ENCODE peak calls at places on chromosomes 7 and 10, in seven cellular contexts. D, F, A, Q, E, P and U are unnamed samples.

GRCh38 chr10:1935912-1936311 is 198.6 kb upstream of the ADARB2 start:
- DNase-seq in F (no peak), E (no peak), Q (no peak), A (no peak), P (no peak), D (no peak), U (no peak)

GRCh38 chr10:49288341-49289065 is 10.5 kb upstream of the C10orf71 start:
- DNase-seq in E (no peak), P (no peak), F (no peak), Q (no peak), A (no peak), D (no peak), U (no peak)

GRCh38 chr10:100014129-100014762 is 4.5 kb upstream of the DNMBP start:
- DNase-seq in A (no peak), F (no peak), Q (no peak), D (no peak), E (no peak), P (no peak), U (no peak)

GRCh38 chr10:79407811-79408795 is 37.3 kb downstream of the ZCCHC24 start:
- DNase-seq in F (peak), E (peak), A (peak), P (no peak), D (no peak), Q (no peak), U (no peak)

GRCh38 chr7:107966701-107967100 is 36.3 kb downstream of the LAMB1 start:
- DNase-seq in D (peak), P (peak), Q (no peak), E (peak), A (no peak), F (no peak), U (peak)

GRCh38 chr10:32253300-32253699 is 93.7 kb downstream of the EPC1 start:
- DNase-seq in E (peak), Q (no peak), F (no peak), D (peak), A (no peak), P (peak), U (no peak)

GRCh38 chr7:132117181-132117580 is 459.1 kb downstream of the PLXNA4 start:
- DNase-seq in E (peak), A (no peak), F (no peak), P (peak), Q (no peak), D (peak), U (no peak)

GRCh38 chr7:101935521-101936141 is 118.2 kb downstream of the CUX1 start:
- DNase-seq in P (no peak), A (peak), Q (peak), F (no peak), D (no peak), E (no peak), U (no peak)

GRCh38 chr7:39733881-39734571 is 110.7 kb downstream of the RALA start:
- DNase-seq in D (peak), E (peak), Q (no peak), A (no peak), F (peak), P (peak), U (peak)

GRCh38 chr10:132856869-132857524 is 71.0 kb upstream of the NKX6-2 start:
- DNase-seq in D (no peak), F (no peak), P (no peak), Q (peak), E (no peak), A (no peak), U (no peak)

GRCh38 chr7:28582226-28582625 is 169.9 kb downstream of the CREB5 start:
- DNase-seq in Q (no peak), E (no peak), F (no peak), P (no peak), A (no peak), D (no peak), U (no peak)

GRCh38 chr7:135321556-135321955 is 87.9 kb downstream of the STRA8 start:
- DNase-seq in E (peak), F (no peak), Q (no peak), P (no peak), D (peak), A (peak), U (peak)

GRCh38 chr7:91194841-91195240 is 69.4 kb upstream of the FZD1 start:
- DNase-seq in A (no peak), Q (no peak), D (no peak), F (no peak), E (no peak), P (no peak), U (peak)

GRCh38 chr7:140924019-140924820 is 509 bp downstream of the BRAF start:
- DNase-seq in A (peak), D (peak), P (peak), E (peak), Q (peak), F (peak), U (no peak)

GRCh38 chr7:23062452-23062851 is 43.1 kb upstream of the KLHL7 start:
- DNase-seq in A (no peak), D (peak), P (peak), F (peak), E (peak), Q (no peak), U (peak)

GRCh38 chr10:71074176-71074755 is 138.1 kb upstream of the UNC5B start:
- DNase-seq in Q (peak), E (no peak), F (no peak), P (peak), D (peak), A (no peak), U (no peak)

GRCh38 chr10:93030409-93030808 is 30.2 kb upstream of the CYP26C1 start:
- DNase-seq in A (no peak), D (peak), P (peak), Q (no peak), E (peak), F (peak), U (peak)

GRCh38 chr7:128304212-128304611 is 39.5 kb downstream of the RBM28 start:
- DNase-seq in P (peak), F (no peak), D (peak), E (no peak), A (no peak), Q (no peak), U (no peak)

GRCh38 chr7:46317256-46317655 is 396.2 kb upstream of the IGFBP3 start:
- DNase-seq in P (no peak), F (no peak), A (no peak), Q (no peak), D (no peak), E (peak), U (no peak)
- H3K4me3 ChIP-seq in P (no peak), F (no peak), A (no peak), Q (no peak), D (no peak), E (no peak), U (no peak)

GRCh38 chr7:155297517-155298287 is at the start of gene INSIG1:
- DNase-seq in E (peak), D (peak), Q (peak), F (peak), P (peak), A (peak), U (peak)

GRCh38 chr7:155298834-155299538 is 1.3 kb downstream of the INSIG1 start:
- DNase-seq in D (peak), A (peak), E (peak), Q (peak), F (peak), P (peak), U (peak)

GRCh38 chr7:155300641-155301452 is 3.2 kb downstream of the INSIG1 start:
- DNase-seq in F (no peak), P (no peak), E (no peak), A (no peak), Q (no peak), D (no peak), U (no peak)

GRCh38 chr7:155298288-155298833 is 683 bp downstream of the INSIG1 start:
- DNase-seq in F (no peak), E (no peak), D (no peak), P (no peak), A (no peak), Q (no peak), U (no peak)

DNA sequence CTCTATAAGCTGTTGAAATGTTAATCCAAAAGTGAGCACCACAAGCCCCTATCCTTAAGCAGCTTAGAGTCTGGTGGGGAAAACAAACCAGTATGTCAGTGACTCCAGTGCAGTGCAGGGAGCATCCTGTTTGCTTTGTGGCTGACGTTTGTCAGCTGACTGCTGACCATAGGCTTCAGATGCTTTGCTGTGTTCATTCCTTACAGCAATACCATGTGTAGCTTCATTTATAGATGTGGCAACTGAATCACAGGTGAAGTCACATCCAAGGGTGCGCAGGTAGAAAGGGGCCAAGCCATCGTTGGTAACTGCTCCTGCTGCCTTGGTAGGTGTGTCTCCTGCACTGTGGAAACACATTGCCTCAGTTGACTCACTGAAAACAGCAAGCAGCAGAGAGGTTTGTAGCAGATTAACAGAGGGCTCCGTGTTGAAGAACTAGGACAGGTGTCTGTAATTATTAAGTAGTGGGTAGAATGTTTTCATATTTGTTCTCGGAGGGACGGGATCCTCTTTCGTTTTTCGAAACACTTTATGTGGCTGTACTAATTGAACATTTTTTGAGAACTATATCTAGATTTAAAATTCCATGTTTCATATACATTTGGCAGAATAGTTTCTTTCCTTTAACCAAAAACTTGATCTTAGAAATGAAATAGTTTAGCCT is 2.0 kb downstream of the INSIG1 start:
- DNase-seq in F (no peak), D (peak), P (no peak), E (no peak), Q (no peak), A (no peak), U (no peak)
- H3K4me3 ChIP-seq in F (peak), D (peak), P (peak), E (peak), Q (peak), A (peak), U (peak)

GRCh38 chr7:68688416-68689086 is 909.7 kb upstream of the AUTS2 start:
- DNase-seq in Q (no peak), E (no peak), D (no peak), P (no peak), F (no peak), A (no peak), U (no peak)
- H3K4me3 ChIP-seq in Q (no peak), E (no peak), D (no peak), P (no peak), F (no peak), A (no peak), U (no peak)

GRCh38 chr10:63376560-63377304 is 89.0 kb downstream of the JMJD1C start:
- DNase-seq in Q (no peak), P (peak), D (peak), F (no peak), A (no peak), E (peak), U (peak)
- H3K4me3 ChIP-seq in Q (no peak), P (no peak), D (no peak), F (no peak), A (no peak), E (no peak), U (no peak)

GRCh38 chr7:100176096-100176835 is 915 bp downstream of the GPC2 start:
- DNase-seq in D (no peak), E (no peak), A (no peak), Q (no peak), F (no peak), P (no peak), U (no peak)
- H3K4me3 ChIP-seq in D (peak), E (no peak), A (no peak), Q (no peak), F (peak), P (no peak), U (peak)

DNA sequence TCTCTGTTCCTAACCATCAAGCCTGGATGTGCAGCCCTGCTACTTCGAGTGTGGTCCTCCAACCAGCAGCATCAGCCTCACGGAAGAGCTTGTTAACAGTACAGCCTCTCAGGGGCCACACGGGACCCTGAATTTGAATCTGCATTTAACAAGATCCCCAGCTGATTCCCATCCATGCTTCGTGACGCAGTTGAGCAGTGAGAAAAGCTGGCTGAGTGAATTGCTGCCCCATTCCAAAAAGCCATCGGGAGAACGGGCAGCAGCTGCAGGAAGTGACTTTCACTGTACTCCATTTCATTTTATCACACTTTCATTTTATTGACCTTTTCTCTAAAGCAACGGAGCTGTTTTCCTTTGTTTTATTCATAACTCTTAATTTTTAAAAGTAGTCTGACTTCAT is 22.5 kb downstream of the FAM171A1 start:
- DNase-seq in F (no peak), P (no peak), E (peak), A (peak), Q (no peak), D (no peak), U (no peak)
- H3K4me3 ChIP-seq in F (peak), P (no peak), E (peak), A (peak), Q (peak), D (no peak), U (peak)

GRCh38 chr10:124791378-124792348 is at the start of gene EEF1AKMT2:
- DNase-seq in A (peak), D (peak), E (peak), Q (peak), F (peak), P (peak), U (peak)

GRCh38 chr10:124798364-124798763 is 3.3 kb upstream of the ABRAXAS2 start:
- DNase-seq in P (no peak), E (no peak), A (no peak), D (no peak), F (no peak), Q (no peak), U (no peak)

GRCh38 chr10:124798781-124799180 is 2.8 kb upstream of the ABRAXAS2 start:
- DNase-seq in E (no peak), Q (no peak), F (no peak), A (no peak), P (no peak), D (no peak), U (no peak)

DNA sequence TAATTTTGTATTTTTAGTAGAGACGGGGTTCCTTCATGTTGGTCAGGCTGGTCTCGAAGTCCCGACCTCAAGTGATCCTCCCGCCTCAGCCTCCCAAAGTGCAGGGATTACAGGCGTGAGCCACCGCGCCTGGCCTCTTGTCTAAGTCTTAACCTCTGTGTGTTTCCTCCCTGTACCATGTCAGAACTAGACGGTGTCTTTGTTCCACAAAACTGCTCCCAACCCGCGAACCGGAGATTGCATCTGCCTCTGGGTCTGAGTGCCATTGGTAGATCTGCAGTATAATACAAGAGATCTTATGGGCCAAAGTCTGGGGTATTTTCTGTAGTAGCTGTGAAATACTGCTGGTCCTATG is 1.3 kb upstream of the EEF1AKMT2 start:
- DNase-seq in F (no peak), A (no peak), Q (no peak), E (no peak), D (no peak), P (no peak), U (no peak)
- H3K4me3 ChIP-seq in F (no peak), A (no peak), Q (no peak), E (no peak), D (no peak), P (no peak), U (no peak)